ENCODE peak calls at places on chromosomes 3 and 15, in six cellular contexts. N is IMR-90, L is brain microvascular endothelial cell, B is foreskin fibroblast, V is stomach, K is lower lobe of right lung. Z is an unnamed sample.

GRCh38 chr3:177516130-177517011 is 319.1 kb upstream of the TBL1XR1 start:
- DNase-seq in N (peak), L (peak), B (peak), V (no peak), K (no peak), Z (no peak)

GRCh38 chr15:70149667-70150404 is 52.1 kb upstream of the TLE3 start:
- DNase-seq in N (peak), L (peak), B (no peak), V (no peak), K (no peak), Z (no peak)

GRCh38 chr3:60101628-60102027 is 1051.8 kb upstream of the CFAP20DC start:
- DNase-seq in N (no peak), L (no peak), B (no peak), V (peak), K (no peak), Z (no peak)

GRCh38 chr15:42163947-42164550 is 7.6 kb upstream of the PLA2G4F start:
- DNase-seq in N (no peak), L (no peak), B (no peak), V (no peak), K (no peak), Z (no peak)

GRCh38 chr15:90905306-90906180 is 2.4 kb downstream of the MAN2A2 start:
- DNase-seq in N (no peak), L (no peak), B (no peak), V (no peak), K (peak), Z (no peak)

GRCh38 chr3:117409701-117410459 is 700.3 kb downstream of the TUSC7 start:
- DNase-seq in N (peak), L (peak), B (peak), V (no peak), K (no peak), Z (no peak)

GRCh38 chr15:92500023-92500630 is 106.4 kb downstream of the ST8SIA2 start:
- DNase-seq in N (no peak), L (no peak), B (no peak), V (no peak), K (no peak), Z (no peak)

GRCh38 chr15:92845109-92845508 is 55.0 kb upstream of the CHD2 start:
- DNase-seq in N (peak), L (no peak), B (peak), V (no peak), K (no peak), Z (peak)

GRCh38 chr3:46296826-46297225 is 54.6 kb downstream of the CCR3 start:
- DNase-seq in N (no peak), L (no peak), B (no peak), V (no peak), K (no peak), Z (peak)

GRCh38 chr15:59191855-59192237 is 14.8 kb upstream of the LDHAL6B start:
- DNase-seq in N (peak), L (peak), B (peak), V (no peak), K (no peak), Z (no peak)

GRCh38 chr3:47469616-47470015 is 6.1 kb downstream of the SCAP start:
- DNase-seq in N (no peak), L (no peak), B (peak), V (no peak), K (no peak), Z (no peak)

GRCh38 chr3:96863129-96863740 is 48.8 kb downstream of the EPHA6 start:
- DNase-seq in N (peak), L (peak), B (no peak), V (no peak), K (no peak), Z (peak)

GRCh38 chr3:139267300-139268246 is 76.2 kb upstream of the MRPS22 start:
- DNase-seq in N (no peak), L (no peak), B (no peak), V (no peak), K (no peak), Z (no peak)

GRCh38 chr3:102512734-102513518 is 78.1 kb downstream of the ZPLD1 start:
- DNase-seq in N (no peak), L (no peak), B (no peak), V (no peak), K (no peak), Z (no peak)

GRCh38 chr3:177262396-177262795 is 65.1 kb upstream of the TBL1XR1 start:
- DNase-seq in N (peak), L (peak), B (peak), V (no peak), K (no peak), Z (no peak)

GRCh38 chr3:120432105-120432860 is 18.5 kb downstream of the FSTL1 start:
- DNase-seq in N (peak), L (peak), B (no peak), V (no peak), K (no peak), Z (no peak)

GRCh38 chr3:25128735-25129134 is 299.3 kb upstream of the RARB start:
- DNase-seq in N (no peak), L (no peak), B (no peak), V (no peak), K (no peak), Z (no peak)

GRCh38 chr3:143851331-143852017 is 3.2 kb upstream of the SLC9A9 start:
- DNase-seq in N (no peak), L (no peak), B (no peak), V (no peak), K (no peak), Z (no peak)

GRCh38 chr3:25381083-25381482 is 47.0 kb upstream of the RARB start:
- DNase-seq in N (no peak), L (no peak), B (no peak), V (no peak), K (no peak), Z (no peak)

GRCh38 chr15:60423540-60423939 is 25.8 kb upstream of the ANXA2 start:
- DNase-seq in N (peak), L (peak), B (peak), V (no peak), K (no peak), Z (peak)

GRCh38 chr3:52856666-52857065 is 21.8 kb upstream of the MUSTN1 start:
- DNase-seq in N (no peak), L (no peak), B (no peak), V (no peak), K (no peak), Z (no peak)

GRCh38 chr3:100231668-100232067 is 29.1 kb upstream of the TBC1D23 start:
- DNase-seq in N (peak), L (no peak), B (no peak), V (no peak), K (no peak), Z (no peak)

GRCh38 chr3:100865442-100865841 is 127.8 kb downstream of the ABI3BP start:
- DNase-seq in N (peak), L (no peak), B (no peak), V (no peak), K (no peak), Z (no peak)

GRCh38 chr15:32675474-32675873 is 34.0 kb downstream of the SCG5 start:
- DNase-seq in N (no peak), L (no peak), B (no peak), V (no peak), K (no peak), Z (no peak)

GRCh38 chr3:172653004-172653403 is 57.9 kb downstream of the NCEH1 start:
- DNase-seq in N (no peak), L (no peak), B (no peak), V (no peak), K (no peak), Z (no peak)

GRCh38 chr3:183435701-183436100 is 7.3 kb upstream of the MCF2L2 start:
- DNase-seq in N (no peak), L (no peak), B (no peak), V (no peak), K (no peak), Z (no peak)

GRCh38 chr3:149271669-149272068 is 50.0 kb upstream of the CP start:
- DNase-seq in N (no peak), L (no peak), B (no peak), V (no peak), K (no peak), Z (no peak)

GRCh38 chr15:47158573-47158972 is 558.7 kb upstream of the SEMA6D start:
- DNase-seq in N (no peak), L (no peak), B (no peak), V (no peak), K (no peak), Z (no peak)

GRCh38 chr3:153513236-153513635 is 351.2 kb downstream of the RAP2B start:
- DNase-seq in N (no peak), L (peak), B (no peak), V (no peak), K (no peak), Z (peak)

GRCh38 chr15:60651155-60651554 is 172.2 kb upstream of the ICE2 start:
- DNase-seq in N (no peak), L (no peak), B (no peak), V (no peak), K (no peak), Z (no peak)

GRCh38 chr3:65979152-65979551 is 59.6 kb downstream of the MAGI1 start:
- DNase-seq in N (peak), L (peak), B (peak), V (no peak), K (no peak), Z (no peak)

DNA sequence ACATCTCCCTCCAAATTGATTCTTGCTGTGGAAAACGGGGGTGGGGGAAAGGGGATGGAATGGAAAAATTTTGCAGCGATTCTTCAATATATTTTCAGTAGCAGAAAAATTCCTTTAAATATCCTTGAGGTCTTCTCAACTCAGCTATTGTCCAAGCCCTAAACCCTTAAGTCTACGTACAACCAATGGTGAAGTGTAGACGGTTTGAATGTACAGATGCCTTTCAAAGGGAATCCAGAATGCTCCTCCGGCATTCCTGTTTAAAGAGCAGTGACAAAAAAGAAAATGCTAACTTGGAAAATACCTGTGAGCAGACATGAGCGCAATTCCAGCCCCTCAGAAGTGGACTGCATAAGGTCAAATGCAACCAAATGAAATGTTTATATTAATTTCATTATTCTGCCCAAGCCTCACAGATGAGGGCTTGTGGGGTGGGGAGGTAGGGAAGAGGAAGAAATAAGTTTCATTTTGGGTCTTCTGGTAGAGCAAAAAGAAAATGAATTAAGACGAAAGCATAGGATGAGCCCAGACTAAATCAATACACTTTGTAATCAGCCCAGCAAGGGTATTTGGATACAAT is 2.8 kb downstream of the FOXP1 start:
- DNase-seq in N (no peak), L (no peak), B (no peak), V (no peak), K (no peak), Z (no peak)
- H3K4me3 ChIP-seq in N (peak), L (peak), B (peak), V (peak), K (peak), Z (no peak)

DNA sequence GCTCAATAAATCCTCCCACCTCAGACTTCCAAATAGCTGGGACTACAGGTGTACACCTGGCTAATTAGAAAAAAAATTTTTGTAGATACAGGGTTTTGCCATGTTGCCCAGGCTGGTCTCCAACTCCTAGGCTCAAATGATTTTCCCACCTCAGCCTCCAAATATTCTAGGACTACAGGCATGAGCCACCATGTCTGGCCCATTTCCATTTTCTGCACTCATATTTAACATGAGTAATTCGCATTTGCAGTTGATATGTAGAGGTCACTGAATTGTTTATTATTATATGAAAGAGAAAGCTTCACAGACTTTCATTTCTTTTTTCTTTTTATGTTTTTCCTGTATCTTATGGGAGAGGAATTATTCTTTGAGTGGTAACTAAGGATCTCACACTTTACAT is 492.7 kb downstream of the CNTN3 start:
- DNase-seq in N (peak), L (no peak), B (peak), V (no peak), K (no peak), Z (no peak)
- H3K4me3 ChIP-seq in N (no peak), L (no peak), B (no peak), V (no peak), K (no peak), Z (no peak)

GRCh38 chr3:147336543-147337278 is 69.6 kb downstream of the ZIC4 start:
- DNase-seq in N (no peak), L (no peak), B (no peak), V (no peak), K (no peak), Z (no peak)

GRCh38 chr3:147343926-147344325 is 62.4 kb downstream of the ZIC4 start:
- DNase-seq in N (no peak), L (no peak), B (no peak), V (no peak), K (no peak), Z (no peak)

DNA sequence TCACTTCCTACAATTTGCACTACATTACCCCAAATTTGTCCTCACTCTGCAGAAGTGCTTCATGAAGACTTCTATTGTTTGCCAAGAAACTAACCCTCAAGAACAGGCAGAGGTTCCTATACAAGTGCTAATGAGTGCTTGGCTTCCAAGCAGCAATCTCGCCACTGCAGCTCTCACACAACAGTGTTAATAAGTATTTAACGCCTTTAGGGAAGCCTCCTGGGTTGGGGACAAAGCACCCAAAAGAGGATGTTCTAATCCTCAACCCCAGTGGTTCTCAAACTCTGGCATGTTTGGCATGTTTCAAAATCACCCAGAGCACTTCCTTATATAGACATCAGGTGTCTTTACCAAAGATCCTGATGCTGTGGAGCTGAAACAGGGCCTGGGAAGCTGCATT is 64.6 kb downstream of the ZIC4 start:
- DNase-seq in N (no peak), L (no peak), B (no peak), V (no peak), K (no peak), Z (no peak)
- H3K4me3 ChIP-seq in N (no peak), L (no peak), B (no peak), V (no peak), K (no peak), Z (no peak)

GRCh38 chr3:171221597-171221996 is 195.1 kb upstream of the SLC2A2 start:
- DNase-seq in N (no peak), L (no peak), B (no peak), V (no peak), K (no peak), Z (no peak)
- H3K4me3 ChIP-seq in N (no peak), L (no peak), B (no peak), V (no peak), K (no peak), Z (no peak)

GRCh38 chr15:40984406-40984805 is 31.1 kb downstream of the CHAC1 start:
- DNase-seq in N (no peak), L (no peak), B (no peak), V (no peak), K (no peak), Z (no peak)

GRCh38 chr15:40984963-40985362 is 31.7 kb downstream of the CHAC1 start:
- DNase-seq in N (peak), L (peak), B (peak), V (no peak), K (no peak), Z (no peak)

GRCh38 chr15:40988157-40988556 is 34.9 kb downstream of the CHAC1 start:
- DNase-seq in N (no peak), L (no peak), B (no peak), V (no peak), K (no peak), Z (no peak)

GRCh38 chr15:40985541-40986330 is 32.5 kb downstream of the CHAC1 start:
- DNase-seq in N (peak), L (peak), B (peak), V (no peak), K (no peak), Z (no peak)

DNA sequence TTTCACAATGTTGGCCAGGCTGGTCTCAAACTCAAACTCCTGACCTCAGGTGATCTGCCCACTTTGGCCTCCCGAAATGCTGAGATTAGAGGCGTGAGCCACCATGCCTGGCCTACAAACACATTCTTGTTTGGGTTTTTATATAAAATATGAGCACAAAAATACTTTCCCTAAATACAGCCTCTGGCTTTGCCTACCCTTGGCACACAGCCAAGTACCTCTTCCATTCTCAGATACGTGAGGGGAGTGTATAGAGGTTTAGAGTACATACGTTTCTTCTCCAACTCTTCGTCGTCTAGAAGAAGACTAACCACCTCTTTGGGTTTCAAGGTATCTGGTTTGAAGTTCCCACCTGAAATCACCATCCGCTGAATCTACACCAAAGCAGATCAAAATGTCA is 33.5 kb downstream of the CHAC1 start:
- DNase-seq in N (no peak), L (no peak), B (no peak), V (no peak), K (no peak), Z (no peak)
- H3K4me3 ChIP-seq in N (no peak), L (no peak), B (no peak), V (no peak), K (no peak), Z (no peak)

GRCh38 chr15:62068787-62069170 is 2.0 kb downstream of the C2CD4A start:
- DNase-seq in N (no peak), L (no peak), B (no peak), V (no peak), K (no peak), Z (no peak)
- H3K4me3 ChIP-seq in N (no peak), L (peak), B (peak), V (peak), K (peak), Z (no peak)

GRCh38 chr3:38454884-38455638 is 1.4 kb downstream of the ACVR2B start:
- DNase-seq in N (peak), L (no peak), B (peak), V (peak), K (peak), Z (peak)
- H3K4me3 ChIP-seq in N (peak), L (peak), B (peak), V (peak), K (peak), Z (peak)

GRCh38 chr15:96361309-96362000 is 31.0 kb downstream of the NR2F2 start:
- DNase-seq in N (no peak), L (no peak), B (no peak), V (no peak), K (no peak), Z (no peak)

GRCh38 chr15:96363692-96364091 is 33.2 kb downstream of the NR2F2 start:
- DNase-seq in N (no peak), L (no peak), B (no peak), V (no peak), K (no peak), Z (no peak)

GRCh38 chr15:96360581-96361308 is 30.2 kb downstream of the NR2F2 start:
- DNase-seq in N (no peak), L (no peak), B (no peak), V (peak), K (no peak), Z (no peak)

GRCh38 chr15:96362001-96362758 is 31.7 kb downstream of the NR2F2 start:
- DNase-seq in N (no peak), L (no peak), B (no peak), V (no peak), K (no peak), Z (no peak)

DNA sequence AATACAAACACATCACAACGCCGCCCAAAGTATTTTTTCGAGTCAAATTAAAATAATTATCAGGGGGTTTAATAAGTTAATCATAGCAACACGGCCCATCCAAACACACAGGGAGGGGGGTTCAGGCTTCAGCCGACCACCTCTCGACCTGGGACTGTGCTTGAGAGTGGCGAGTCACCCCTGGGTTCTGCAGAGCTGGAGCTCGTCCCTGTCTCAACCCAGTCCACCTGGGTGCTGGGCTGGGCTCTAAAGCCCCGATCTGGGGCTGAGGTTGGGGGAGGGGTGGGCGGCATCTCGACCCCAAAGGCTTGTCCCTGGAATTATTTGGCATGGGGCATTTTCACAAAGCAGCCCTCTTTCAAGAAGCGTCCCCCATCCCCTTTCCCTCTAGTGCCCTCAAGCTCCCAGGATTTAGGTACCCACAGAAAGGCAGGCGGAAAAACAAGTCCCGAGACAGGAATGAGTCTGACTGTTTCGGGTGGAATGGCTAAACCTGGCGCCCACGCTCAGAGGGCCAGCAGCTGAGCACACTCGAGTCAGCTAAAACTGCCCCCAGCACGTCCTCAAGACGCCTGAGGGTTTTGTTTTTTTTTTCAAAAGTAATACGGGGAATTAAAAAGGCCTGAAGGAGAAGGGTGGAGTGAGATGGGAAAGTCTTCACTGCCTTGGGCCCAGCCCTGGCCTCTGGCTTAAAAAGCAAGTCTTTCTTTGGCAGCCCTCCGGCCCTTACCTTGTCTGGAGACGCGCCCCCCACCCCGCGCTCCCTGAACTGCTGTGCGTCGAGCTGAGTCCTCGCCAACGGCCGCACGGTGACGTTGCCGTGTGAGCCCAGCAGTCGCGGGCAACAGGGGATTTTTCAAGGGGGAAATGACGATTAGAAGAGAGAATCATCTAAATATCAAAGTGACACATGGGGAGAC is 32.5 kb downstream of the NR2F2 start:
- DNase-seq in N (no peak), L (no peak), B (no peak), V (peak), K (no peak), Z (no peak)
- H3K4me3 ChIP-seq in N (no peak), L (no peak), B (no peak), V (peak), K (no peak), Z (no peak)

GRCh38 chr3:141386080-141386594 is 17.8 kb downstream of the ZBTB38 start:
- DNase-seq in N (no peak), L (no peak), B (no peak), V (no peak), K (no peak), Z (no peak)

GRCh38 chr3:141387446-141388030 is 19.2 kb downstream of the ZBTB38 start:
- DNase-seq in N (no peak), L (no peak), B (no peak), V (no peak), K (no peak), Z (no peak)

GRCh38 chr3:141384575-141384974 is 16.3 kb downstream of the ZBTB38 start:
- DNase-seq in N (no peak), L (no peak), B (no peak), V (no peak), K (no peak), Z (no peak)

GRCh38 chr3:141385386-141386079 is 17.2 kb downstream of the ZBTB38 start:
- DNase-seq in N (peak), L (no peak), B (no peak), V (no peak), K (no peak), Z (no peak)

GRCh38 chr3:141386611-141387110 is 18.4 kb downstream of the ZBTB38 start:
- DNase-seq in N (peak), L (no peak), B (no peak), V (no peak), K (no peak), Z (no peak)
- H3K4me3 ChIP-seq in N (peak), L (peak), B (peak), V (peak), K (peak), Z (no peak)